ENCODE peak calls at places on chromosomes 3 and 15, in nine cellular contexts. J is ovary; I is tibial artery; T is astrocyte; A is small intestine; P is CD8-positive, alpha-beta T cell; S is GM23338; F is aorta; E is neuronal stem cell. L is an unnamed sample. For H3K4me1 and H3K27me3, the result is how much of the 10 kb centered on the place peaks cover.

GRCh38 chr15:89129123-89129815 is 41.0 kb downstream of the ABHD2 start:
- DNase-seq in J (peak), I (no peak), T (no peak), A (peak), P (peak), S (peak), F (no peak), E (no peak), L (peak)

GRCh38 chr3:146803746-146804145 is 198.6 kb upstream of the PLSCR5 start:
- DNase-seq in J (no peak), I (no peak), T (peak), A (no peak), P (no peak), S (peak), F (no peak), E (no peak), L (no peak)

GRCh38 chr15:58403581-58403980 is 28.2 kb upstream of the LIPC start:
- DNase-seq in J (no peak), I (no peak), T (no peak), A (no peak), P (no peak), S (no peak), F (no peak), E (no peak), L (no peak)

GRCh38 chr3:45950686-45951600 is 7.7 kb downstream of the CXCR6 start:
- DNase-seq in J (no peak), I (no peak), T (no peak), A (peak), P (peak), S (no peak), F (no peak), E (no peak), L (no peak)

GRCh38 chr3:21142031-21142430 is 609.0 kb downstream of the ZNF385D start:
- DNase-seq in J (no peak), I (no peak), T (no peak), A (no peak), P (no peak), S (no peak), F (no peak), E (no peak), L (no peak)

GRCh38 chr3:42095540-42095939 is 4.4 kb downstream of the TRAK1 start:
- DNase-seq in J (no peak), I (no peak), T (no peak), A (no peak), P (no peak), S (no peak), F (no peak), E (no peak), L (no peak)

GRCh38 chr3:153513236-153513635 is 351.2 kb downstream of the RAP2B start:
- DNase-seq in J (no peak), I (no peak), T (no peak), A (no peak), P (no peak), S (peak), F (no peak), E (no peak), L (no peak)

GRCh38 chr3:13480340-13481318 is 523 bp downstream of the HDAC11 start:
- DNase-seq in J (peak), I (no peak), T (peak), A (peak), P (no peak), S (peak), F (peak), E (no peak), L (peak)

GRCh38 chr3:67608034-67608433 is 46.4 kb downstream of the SUCLG2 start:
- DNase-seq in J (no peak), I (no peak), T (no peak), A (no peak), P (no peak), S (no peak), F (no peak), E (no peak), L (no peak)

GRCh38 chr3:149678365-149678948 is 20.6 kb upstream of the WWTR1 start:
- DNase-seq in J (no peak), I (no peak), T (no peak), A (no peak), P (no peak), S (no peak), F (no peak), E (no peak), L (no peak)

GRCh38 chr15:59060348-59060747 is 44.6 kb upstream of the CCNB2 start:
- DNase-seq in J (no peak), I (no peak), T (no peak), A (no peak), P (no peak), S (no peak), F (no peak), E (no peak), L (no peak)

GRCh38 chr15:80404719-80405553 is 754 bp downstream of the ARNT2 start:
- DNase-seq in J (peak), I (no peak), T (no peak), A (no peak), P (no peak), S (peak), F (no peak), E (peak), L (peak)

GRCh38 chr3:172129868-172130751 is 90.7 kb downstream of the FNDC3B start:
- DNase-seq in J (peak), I (peak), T (peak), A (peak), P (peak), S (no peak), F (peak), E (no peak), L (peak)

GRCh38 chr3:168249048-168249538 is 153.4 kb upstream of the GOLIM4 start:
- DNase-seq in J (no peak), I (peak), T (peak), A (peak), P (no peak), S (no peak), F (no peak), E (no peak), L (no peak)

GRCh38 chr15:87619161-87619960 is 637.2 kb downstream of the NTRK3 start:
- DNase-seq in J (no peak), I (peak), T (peak), A (peak), P (no peak), S (no peak), F (no peak), E (no peak), L (no peak)

GRCh38 chr3:108662141-108662738 is 72.7 kb downstream of the DZIP3 start:
- DNase-seq in J (no peak), I (no peak), T (peak), A (peak), P (peak), S (peak), F (no peak), E (peak), L (no peak)

GRCh38 chr15:62119224-62119925 is 45.7 kb downstream of the C2CD4B start:
- DNase-seq in J (no peak), I (no peak), T (peak), A (peak), P (no peak), S (no peak), F (no peak), E (no peak), L (no peak)

GRCh38 chr3:49906004-49906860 is 2.6 kb upstream of the MST1R start:
- DNase-seq in J (peak), I (peak), T (peak), A (peak), P (peak), S (peak), F (peak), E (no peak), L (peak)

GRCh38 chr3:105984837-105985236 is 116.0 kb upstream of the CBLB start:
- DNase-seq in J (no peak), I (no peak), T (peak), A (no peak), P (no peak), S (no peak), F (no peak), E (no peak), L (no peak)

GRCh38 chr15:38474155-38474757 is 20.3 kb downstream of the FAM98B start:
- DNase-seq in J (no peak), I (no peak), T (peak), A (peak), P (peak), S (peak), F (no peak), E (peak), L (no peak)

GRCh38 chr3:24818055-24818454 is 323.4 kb upstream of the THRB start:
- DNase-seq in J (no peak), I (no peak), T (no peak), A (no peak), P (no peak), S (no peak), F (no peak), E (no peak), L (no peak)

GRCh38 chr15:33310481-33311311 is at the start of gene RYR3:
- DNase-seq in J (no peak), I (peak), T (peak), A (no peak), P (no peak), S (peak), F (peak), E (peak), L (peak)

GRCh38 chr3:70861234-70861633 is 548.8 kb upstream of the MDFIC2 start:
- DNase-seq in J (no peak), I (no peak), T (peak), A (no peak), P (no peak), S (no peak), F (no peak), E (no peak), L (no peak)

GRCh38 chr3:2950159-2950558 is 160.0 kb downstream of the IL5RA start:
- DNase-seq in J (no peak), I (no peak), T (no peak), A (no peak), P (no peak), S (no peak), F (no peak), E (no peak), L (no peak)

GRCh38 chr3:120153294-120153693 is 59.0 kb upstream of the GSK3B start:
- DNase-seq in J (no peak), I (no peak), T (peak), A (no peak), P (no peak), S (no peak), F (no peak), E (no peak), L (no peak)

GRCh38 chr3:97863025-97863424 is 41.2 kb downstream of the CRYBG3 start:
- DNase-seq in J (no peak), I (no peak), T (peak), A (no peak), P (no peak), S (no peak), F (no peak), E (no peak), L (no peak)

GRCh38 chr15:38795471-38796245 is 231.0 kb upstream of the RASGRP1 start:
- DNase-seq in J (no peak), I (no peak), T (peak), A (no peak), P (no peak), S (no peak), F (no peak), E (no peak), L (no peak)

GRCh38 chr3:71201939-71202338 is 381.6 kb downstream of the FOXP1 start:
- DNase-seq in J (peak), I (peak), T (peak), A (no peak), P (no peak), S (peak), F (peak), E (no peak), L (no peak)

GRCh38 chr15:88401972-88402656 is 65.1 kb downstream of the MRPL46 start:
- DNase-seq in J (no peak), I (no peak), T (no peak), A (peak), P (no peak), S (peak), F (no peak), E (no peak), L (no peak)

GRCh38 chr15:70964686-70965085 is 72.1 kb downstream of the LRRC49 start:
- DNase-seq in J (no peak), I (no peak), T (no peak), A (no peak), P (no peak), S (no peak), F (no peak), E (no peak), L (no peak)

GRCh38 chr15:80415331-80415730 is 11.1 kb downstream of the ARNT2 start:
- DNase-seq in J (no peak), I (no peak), T (no peak), A (no peak), P (no peak), S (no peak), F (no peak), E (no peak), L (no peak)

GRCh38 chr15:75649045-75649761 is 1.5 kb downstream of the SNX33 start:
- DNase-seq in J (no peak), I (no peak), T (no peak), A (no peak), P (no peak), S (no peak), F (no peak), E (no peak), L (no peak)

GRCh38 chr15:75648156-75649000 is 666 bp downstream of the SNX33 start:
- DNase-seq in J (peak), I (peak), T (peak), A (peak), P (no peak), S (peak), F (peak), E (peak), L (peak)

GRCh38 chr15:75646112-75646943 is 1.4 kb upstream of the SNX33 start:
- DNase-seq in J (no peak), I (no peak), T (no peak), A (no peak), P (no peak), S (no peak), F (no peak), E (no peak), L (no peak)

GRCh38 chr15:75646944-75647364 is 758 bp upstream of the SNX33 start:
- DNase-seq in J (no peak), I (no peak), T (no peak), A (peak), P (no peak), S (peak), F (no peak), E (no peak), L (peak)

DNA sequence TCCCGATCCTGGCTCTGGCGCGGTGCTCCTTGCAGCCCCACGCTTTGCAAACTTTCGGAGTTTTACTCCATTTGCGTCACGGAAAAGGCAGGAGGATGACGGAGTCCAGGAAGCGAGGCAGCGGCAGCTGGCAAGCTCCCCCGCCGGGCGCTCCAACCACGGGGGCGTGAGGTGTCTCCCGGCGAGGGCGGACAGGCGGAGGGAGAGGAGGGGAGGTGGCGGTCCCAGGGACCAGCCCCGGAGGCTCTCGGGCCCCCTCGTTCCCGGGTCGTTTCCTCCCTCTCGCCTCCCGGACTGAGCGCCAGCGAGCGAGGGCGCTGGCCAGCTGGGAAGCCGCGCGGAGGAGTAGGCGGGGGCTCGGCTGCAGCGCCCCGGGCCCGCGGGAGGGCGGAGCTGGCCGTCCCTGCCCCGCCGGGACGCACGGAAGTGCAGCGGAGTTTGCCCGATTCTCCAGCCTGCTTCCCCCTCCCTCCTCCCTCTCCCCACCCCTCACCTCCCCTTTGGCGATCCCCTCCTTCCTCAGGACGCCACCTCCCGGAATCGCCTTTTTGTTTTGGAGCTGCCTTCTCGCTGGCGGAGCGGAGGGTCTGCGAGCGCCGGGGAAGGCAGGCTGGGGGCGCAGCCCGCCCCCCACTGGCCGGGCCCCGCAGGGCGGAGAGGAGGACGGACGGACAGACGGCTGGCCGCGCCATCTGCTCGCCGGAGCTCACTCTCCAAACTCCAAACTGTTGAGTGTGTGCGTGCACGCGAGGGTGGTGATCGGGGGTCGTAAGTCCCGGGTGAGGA is at the start of gene SNX33:
- DNase-seq in J (peak), I (peak), T (peak), A (peak), P (peak), S (peak), F (peak), E (peak), L (peak)
- H3K4me1 ChIP-seq in J (under half), I (under half), T (half or more), A (under half), P (under half), S (under half), F (under half), E (under half), L (under half)

DNA sequence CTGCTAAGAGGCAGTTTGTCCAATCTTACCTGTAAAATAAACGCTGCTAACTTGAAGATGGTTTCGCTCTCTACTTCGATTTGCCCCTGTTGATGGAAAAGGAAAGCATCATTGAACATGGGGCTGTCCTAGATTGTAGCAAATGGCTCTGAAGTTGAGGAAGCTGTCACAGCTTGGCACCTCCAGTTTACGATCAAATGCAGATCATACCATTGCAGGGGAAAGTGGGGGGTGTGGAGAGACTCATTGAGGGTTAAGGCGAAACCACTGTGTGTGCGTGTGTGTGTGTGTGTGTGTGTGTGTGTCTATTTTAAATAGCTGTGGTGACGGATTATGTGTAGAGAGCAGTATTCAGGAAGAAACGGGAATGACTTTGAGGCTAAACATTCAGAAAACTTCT is 127.6 kb upstream of the LMOD3 start:
- DNase-seq in J (no peak), I (no peak), T (peak), A (peak), P (peak), S (peak), F (no peak), E (peak), L (no peak)
- H3K27me3 ChIP-seq in J (under half), I (under half), T (half or more), A (under half), P (under half), S (half or more), F (under half), E (under half), L (under half)

DNA sequence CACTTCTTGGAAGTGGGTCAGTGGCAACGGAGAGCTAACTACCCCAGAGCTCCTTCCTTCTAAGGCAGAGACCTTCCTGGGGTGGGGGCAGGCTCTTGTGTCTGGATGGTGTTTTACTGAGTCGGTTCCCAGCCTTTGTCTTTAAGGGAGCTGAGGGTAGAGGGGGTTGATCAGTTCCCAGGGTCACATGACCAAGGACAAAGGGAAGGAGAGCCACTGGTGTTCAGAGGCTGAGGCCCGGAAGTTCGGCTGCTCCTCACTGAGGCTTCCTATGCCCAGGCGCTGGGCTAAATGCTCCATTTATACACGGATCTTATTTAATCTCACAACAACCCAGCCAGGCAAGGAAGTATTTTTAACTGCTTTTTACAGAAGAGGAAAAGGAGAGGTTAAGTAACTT is 21.0 kb downstream of the EPHB3 start:
- DNase-seq in J (peak), I (peak), T (no peak), A (no peak), P (no peak), S (peak), F (peak), E (no peak), L (no peak)
- H3K4me3 ChIP-seq in J (peak), I (peak), T (no peak), A (no peak), P (no peak), S (peak), F (peak), E (peak), L (no peak)

GRCh38 chr15:52566889-52567288 is 1.9 kb downstream of the ARPP19 start:
- DNase-seq in J (no peak), I (no peak), T (no peak), A (no peak), P (no peak), S (no peak), F (no peak), E (no peak), L (no peak)
- H3K4me1 ChIP-seq in J (under half), I (under half), T (under half), A (under half), P (under half), S (under half), F (under half), E (under half), L (under half)

DNA sequence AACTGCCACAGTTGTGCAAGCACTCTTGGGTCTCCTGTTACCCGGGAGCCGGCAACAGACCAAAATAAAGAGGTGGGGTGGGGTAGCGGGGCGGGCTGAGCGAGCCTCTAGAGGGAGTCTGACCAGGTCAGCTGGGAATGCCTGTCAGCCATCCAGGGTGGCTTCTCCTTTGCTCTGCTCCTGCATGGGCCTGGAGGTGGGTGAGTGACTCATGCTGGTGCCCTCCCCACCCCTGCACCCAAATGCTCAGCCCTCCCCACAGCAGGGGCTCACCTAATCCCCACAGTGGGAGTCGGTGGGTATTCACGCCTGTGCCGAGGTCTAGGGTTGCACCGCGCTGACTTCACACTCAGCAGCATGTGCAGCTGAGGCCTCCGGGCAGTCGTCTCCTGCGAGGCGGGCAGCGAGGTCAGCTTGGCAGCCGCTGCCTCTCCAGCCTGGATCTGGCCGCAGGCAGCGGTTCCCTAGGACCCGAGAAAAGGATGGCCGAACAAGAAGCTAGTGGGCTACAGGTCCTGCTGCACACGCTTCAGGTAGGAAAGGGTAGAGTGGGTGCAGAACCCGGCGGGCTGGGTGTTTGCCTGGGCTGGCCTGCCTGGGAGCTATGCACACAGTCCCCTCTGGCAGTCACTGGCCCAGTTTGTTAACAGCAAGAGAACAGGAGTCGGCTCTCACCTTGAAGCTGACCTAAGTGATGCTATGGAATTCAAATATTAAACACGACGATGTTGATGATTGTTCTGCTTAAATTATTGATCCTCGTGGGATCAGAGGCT is at the start of gene AGBL1:
- DNase-seq in J (no peak), I (no peak), T (no peak), A (no peak), P (no peak), S (peak), F (no peak), E (no peak), L (peak)
- H3K27me3 ChIP-seq in J (under half), I (under half), T (under half), A (under half), P (under half), S (under half), F (under half), E (under half), L (under half)